ENCODE peak calls at places on chromosomes 12 and 14, in eight cellular contexts. Z is hepatocyte, P is upper lobe of left lung, V is ureter, S is bronchial epithelial cell, T is aorta, W is DMS 273 treated with DMSO at 0.1 percent for 48 hours, Q is PC-3. G is an unnamed sample.

GRCh38 chr12:179131-179884 is 34.6 kb downstream of the SLC6A12 start:
- DNase-seq in Q (no peak), T (no peak), Z (no peak), V (no peak), S (no peak), W (peak), P (no peak), G (no peak)

GRCh38 chr12:26460361-26460760 is 265.0 kb downstream of the SSPN start:
- DNase-seq in P (no peak), Z (no peak), Q (no peak), T (no peak), V (no peak), S (no peak), W (no peak), G (no peak)

GRCh38 chr12:57319678-57320469 is 68.9 kb upstream of the STAC3 start:
- DNase-seq in S (no peak), Z (no peak), P (no peak), Q (no peak), W (no peak), T (no peak), V (no peak), G (no peak)

GRCh38 chr14:92846162-92846897 is 52.2 kb downstream of the GOLGA5 start:
- DNase-seq in T (no peak), P (no peak), Q (peak), W (no peak), Z (peak), S (peak), V (no peak), G (peak)

GRCh38 chr14:23793532-23793931 is 157.4 kb downstream of the DHRS2 start:
- DNase-seq in Z (no peak), S (no peak), Q (no peak), P (no peak), W (no peak), T (no peak), V (no peak), G (peak)

GRCh38 chr12:102433304-102433703 is 47.1 kb downstream of the IGF1 start:
- DNase-seq in V (no peak), T (no peak), Z (no peak), W (no peak), S (no peak), Q (no peak), P (no peak), G (no peak)

GRCh38 chr12:106629797-106630669 is 47.2 kb downstream of the RFX4 start:
- DNase-seq in S (no peak), P (no peak), W (no peak), Z (no peak), Q (peak), T (no peak), V (no peak), G (no peak)

GRCh38 chr12:127270193-127270592 is 996.8 kb upstream of the TMEM132C start:
- DNase-seq in W (no peak), Z (peak), Q (peak), P (no peak), V (no peak), S (peak), T (no peak), G (no peak)

GRCh38 chr12:49793620-49794019 is 34.6 kb downstream of the NCKAP5L start:
- DNase-seq in Q (no peak), Z (no peak), P (peak), W (no peak), V (no peak), T (peak), S (no peak), G (no peak)

GRCh38 chr12:105330283-105330937 is at the start of gene C12orf75:
- DNase-seq in T (peak), V (peak), W (peak), S (peak), Q (peak), Z (peak), P (peak), G (peak)

GRCh38 chr14:95516554-95517209 is at the start of gene SYNE3:
- DNase-seq in P (peak), Q (peak), Z (peak), W (no peak), T (peak), S (no peak), V (no peak), G (peak)

GRCh38 chr12:25151476-25151875 is 43.5 kb downstream of the DNAI7 start:
- DNase-seq in Q (peak), T (peak), S (peak), W (no peak), V (peak), P (no peak), Z (peak), G (peak)

GRCh38 chr12:114241973-114242434 is 163.9 kb downstream of the TBX5 start:
- DNase-seq in Z (no peak), Q (peak), S (no peak), P (no peak), T (no peak), V (no peak), W (no peak), G (no peak)

GRCh38 chr12:57744194-57744776 is 554 bp upstream of the TSPAN31 start:
- DNase-seq in V (peak), Z (no peak), Q (no peak), P (peak), S (no peak), W (no peak), T (peak), G (no peak)

GRCh38 chr14:45664668-45665356 is 411.8 kb upstream of the MIS18BP1 start:
- DNase-seq in V (no peak), P (no peak), Q (peak), S (peak), T (no peak), Z (no peak), W (no peak), G (no peak)

GRCh38 chr14:100065161-100065871 is at the start of gene EVL:
- DNase-seq in T (no peak), W (no peak), S (no peak), Z (no peak), V (no peak), P (peak), Q (no peak), G (peak)

GRCh38 chr12:64665506-64665905 is 55.2 kb downstream of the RASSF3 start:
- DNase-seq in Q (no peak), T (no peak), V (no peak), P (no peak), W (no peak), Z (no peak), S (peak), G (no peak)

GRCh38 chr12:113961921-113962710 is 4.0 kb downstream of the RBM19 start:
- DNase-seq in S (peak), T (no peak), P (no peak), W (no peak), Q (peak), V (no peak), Z (no peak), G (no peak)

GRCh38 chr12:106223485-106224391 is 24.1 kb downstream of the CKAP4 start:
- DNase-seq in V (peak), Q (peak), T (peak), P (no peak), W (peak), Z (peak), S (peak), G (peak)

GRCh38 chr14:73133795-73134194 is 2.5 kb upstream of the PSEN1 start:
- DNase-seq in Q (no peak), V (no peak), S (no peak), T (no peak), P (no peak), Z (no peak), W (no peak), G (no peak)

GRCh38 chr12:65334534-65334933 is 56.1 kb downstream of the MSRB3 start:
- DNase-seq in P (no peak), Z (no peak), T (no peak), W (no peak), S (peak), Q (no peak), V (no peak), G (no peak)

GRCh38 chr12:101566318-101566717 is 28.5 kb upstream of the MYBPC1 start:
- DNase-seq in W (no peak), Z (no peak), V (no peak), Q (no peak), P (no peak), T (no peak), S (no peak), G (peak)

G was measured in small intestine.